ENCODE peak calls at places on chromosomes 11 and 22, in ten cellular contexts. R is sigmoid colon, D is upper lobe of left lung, U is ovary, W is tibial nerve, Q is suprapubic skin, I is transverse colon, C is GM12878, M is SK-N-SH, L is HepG2. E is an unnamed sample. For H3K36me3, the result is how much of the 10 kb centered on the place peaks cover.

GRCh38 chr11:133840479-133840941 is 4.8 kb downstream of the SPATA19 start:
- DNase-seq in R (no peak), D (no peak), U (no peak), W (no peak), Q (peak), I (no peak), C (no peak), M (no peak), L (no peak), E (no peak)

GRCh38 chr22:41215926-41216325 is 10.8 kb downstream of the L3MBTL2 start:
- DNase-seq in R (no peak), D (no peak), U (no peak), W (no peak), Q (no peak), I (no peak), C (no peak), M (no peak), L (no peak), E (no peak)

GRCh38 chr11:110463153-110463552 is 33.4 kb downstream of the FDX1 start:
- DNase-seq in R (no peak), D (peak), U (no peak), W (peak), Q (no peak), I (peak), C (no peak), M (peak), L (no peak), E (peak)

GRCh38 chr22:39938509-39938908 is 21.7 kb upstream of the TMA7B start:
- DNase-seq in R (no peak), D (no peak), U (no peak), W (no peak), Q (no peak), I (no peak), C (no peak), M (no peak), L (no peak), E (no peak)

GRCh38 chr11:34345012-34345804 is 12.6 kb downstream of the ABTB2 start:
- DNase-seq in R (peak), D (no peak), U (peak), W (peak), Q (no peak), I (no peak), C (no peak), M (no peak), L (peak), E (peak)

GRCh38 chr11:15493921-15494630 is 379.4 kb downstream of the INSC start:
- DNase-seq in R (no peak), D (no peak), U (no peak), W (no peak), Q (no peak), I (no peak), C (no peak), M (peak), L (no peak), E (peak)

GRCh38 chr11:36532908-36533601 is 23.0 kb upstream of the TRAF6 start:
- DNase-seq in R (no peak), D (no peak), U (no peak), W (no peak), Q (no peak), I (no peak), C (no peak), M (peak), L (no peak), E (no peak)

GRCh38 chr22:44618400-44618799 is 83.6 kb upstream of the PRR5 start:
- DNase-seq in R (no peak), D (no peak), U (no peak), W (no peak), Q (no peak), I (no peak), C (no peak), M (peak), L (no peak), E (no peak)

GRCh38 chr11:110713469-110713776 is 1.2 kb upstream of the ARHGAP20 start:
- DNase-seq in R (peak), D (no peak), U (no peak), W (no peak), Q (no peak), I (no peak), C (no peak), M (no peak), L (no peak), E (no peak)

DNA sequence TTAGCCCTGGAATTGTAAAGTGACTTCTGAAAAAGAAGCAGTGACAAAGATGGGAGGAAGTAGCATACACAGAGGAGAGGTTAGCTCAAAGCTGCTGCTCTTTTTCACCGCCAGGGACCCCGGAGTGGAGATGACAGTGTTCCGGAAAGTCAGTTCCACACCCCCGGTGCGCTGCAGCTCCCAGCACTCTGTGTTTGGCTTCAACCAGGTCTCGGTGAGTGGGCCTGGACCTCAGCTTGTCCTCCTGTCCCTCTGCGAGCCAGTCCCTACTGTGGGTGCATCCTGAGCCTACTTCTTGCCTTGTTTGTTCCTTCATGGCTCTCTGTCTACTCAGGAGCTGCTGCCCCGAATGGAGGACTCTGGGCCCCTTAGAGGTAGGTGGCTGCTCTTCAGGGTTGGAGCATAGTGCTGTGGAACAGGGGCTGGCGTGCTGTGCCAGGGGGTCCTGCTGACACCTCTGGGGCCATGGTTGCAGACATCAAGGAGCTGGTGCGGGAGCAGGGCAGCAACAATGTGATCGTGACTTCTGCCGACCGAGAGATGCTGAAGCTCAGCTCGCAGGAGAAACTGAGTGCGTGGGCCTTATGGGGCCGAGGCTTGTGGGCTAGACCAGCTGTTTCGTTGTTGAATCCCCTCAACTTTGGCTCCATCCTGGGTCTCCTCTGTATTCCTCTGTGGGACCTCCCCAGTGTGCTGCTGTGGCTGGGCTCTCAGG is 1.7 kb downstream of the PCNX3 start:
- DNase-seq in R (no peak), D (no peak), U (no peak), W (no peak), Q (no peak), I (no peak), C (no peak), M (no peak), L (no peak), E (no peak)
- H3K36me3 ChIP-seq in R (half or more), D (under half), U (under half), W (under half), Q (half or more), I (under half), C (under half), M (half or more), L (under half), E (under half)

GRCh38 chr11:72229336-72229924 is 4.9 kb downstream of the INPPL1 start:
- DNase-seq in R (no peak), D (peak), U (no peak), W (no peak), Q (no peak), I (no peak), C (no peak), M (no peak), L (no peak), E (peak)

GRCh38 chr11:72228844-72229231 is 4.3 kb downstream of the INPPL1 start:
- DNase-seq in R (no peak), D (peak), U (no peak), W (no peak), Q (peak), I (no peak), C (no peak), M (no peak), L (no peak), E (peak)

GRCh38 chr11:72226701-72227100 is 2.1 kb downstream of the INPPL1 start:
- DNase-seq in R (no peak), D (no peak), U (no peak), W (no peak), Q (no peak), I (no peak), C (no peak), M (no peak), L (no peak), E (peak)

GRCh38 chr11:72228229-72228843 is 3.8 kb downstream of the INPPL1 start:
- DNase-seq in R (no peak), D (peak), U (no peak), W (no peak), Q (peak), I (no peak), C (no peak), M (no peak), L (no peak), E (peak)

DNA sequence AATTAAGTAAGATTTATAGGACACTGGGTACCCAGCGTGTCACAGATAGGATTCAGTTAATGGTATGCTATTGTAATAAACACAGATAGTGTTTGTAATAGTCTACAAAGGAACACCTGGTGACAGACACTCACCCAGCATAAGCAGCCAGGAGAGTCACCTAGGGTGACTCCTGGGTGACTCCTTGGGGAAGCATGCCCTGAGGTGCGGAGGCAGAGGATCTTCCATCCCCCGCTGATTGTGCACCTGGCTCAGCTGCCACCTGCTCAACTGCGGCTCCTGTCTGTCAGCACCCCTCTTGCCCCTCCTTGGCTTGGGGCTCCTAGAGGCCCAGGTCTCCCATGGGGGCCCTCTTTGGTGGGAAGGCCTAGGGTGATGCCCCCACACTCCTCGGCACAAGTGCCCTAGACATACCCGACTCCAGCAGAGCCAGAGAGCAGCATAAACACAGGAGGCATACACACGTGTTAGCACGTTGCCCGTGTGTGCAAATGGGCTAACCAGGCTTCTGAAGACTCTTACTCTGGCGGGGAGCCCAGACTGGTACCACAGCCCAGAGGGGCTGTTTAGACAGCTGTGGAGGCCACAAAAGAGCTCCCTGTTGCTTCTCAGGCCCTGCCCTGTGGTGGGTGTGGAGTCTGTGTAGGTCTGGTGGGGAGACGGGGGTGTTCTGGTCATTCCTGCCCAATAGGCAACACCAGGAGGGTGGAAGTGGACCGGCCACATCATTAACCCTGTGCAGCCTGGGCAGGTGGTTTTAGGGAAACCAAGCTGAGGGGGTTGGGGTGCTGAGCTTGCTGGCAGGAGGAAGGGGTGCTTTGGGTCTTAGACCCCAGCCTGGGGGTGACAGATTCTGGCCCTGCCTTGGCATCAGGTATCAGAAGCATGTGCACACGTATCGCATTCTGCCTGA is 3.0 kb downstream of the INPPL1 start:
- DNase-seq in R (peak), D (peak), U (no peak), W (no peak), Q (peak), I (no peak), C (no peak), M (no peak), L (no peak), E (peak)
- TF ChIP-seq EP300 in R (no peak), D (no peak), U (no peak), W (no peak), Q (no peak), I (no peak), C (no peak), M (no peak), L (no peak), E (no peak)

GRCh38 chr11:89416961-89417360 is 74.2 kb downstream of the NOX4 start:
- DNase-seq in R (no peak), D (no peak), U (no peak), W (no peak), Q (no peak), I (no peak), C (no peak), M (no peak), L (no peak), E (no peak)
- H3K36me3 ChIP-seq in R (under half), D (under half), U (under half), W (under half), Q (under half), I (under half), C (under half), M (under half), L (under half), E (under half)

GRCh38 chr22:48758905-48759875 is 1068.5 kb downstream of the BRD1 start:
- DNase-seq in R (peak), D (peak), U (no peak), W (no peak), Q (peak), I (no peak), C (no peak), M (no peak), L (no peak), E (peak)
- TF ChIP-seq EP300 in R (no peak), D (no peak), U (no peak), W (no peak), Q (no peak), I (no peak), C (no peak), M (no peak), L (no peak), E (no peak)

GRCh38 chr22:46075764-46076531 is 74.4 kb upstream of the PPARA start:
- DNase-seq in R (peak), D (peak), U (no peak), W (no peak), Q (peak), I (peak), C (no peak), M (no peak), L (no peak), E (peak)

GRCh38 chr22:46076651-46077339 is 73.5 kb upstream of the PPARA start:
- DNase-seq in R (peak), D (peak), U (no peak), W (no peak), Q (peak), I (peak), C (no peak), M (no peak), L (no peak), E (peak)

GRCh38 chr22:46079093-46079860 is 71.0 kb upstream of the PPARA start:
- DNase-seq in R (peak), D (peak), U (no peak), W (no peak), Q (peak), I (peak), C (no peak), M (no peak), L (no peak), E (peak)

GRCh38 chr22:46078241-46079092 is 71.9 kb upstream of the PPARA start:
- DNase-seq in R (peak), D (peak), U (peak), W (no peak), Q (peak), I (peak), C (no peak), M (peak), L (no peak), E (peak)

GRCh38 chr22:46077669-46078099 is 72.6 kb upstream of the PPARA start:
- DNase-seq in R (peak), D (peak), U (no peak), W (no peak), Q (no peak), I (peak), C (no peak), M (no peak), L (no peak), E (peak)
- H3K36me3 ChIP-seq in R (under half), D (under half), U (under half), W (under half), Q (under half), I (under half), C (under half), M (half or more), L (under half), E (under half)

GRCh38 chr11:70538641-70539359 is 140.5 kb downstream of the CTTN start:
- DNase-seq in R (no peak), D (no peak), U (no peak), W (no peak), Q (no peak), I (no peak), C (no peak), M (peak), L (no peak), E (no peak)

GRCh38 chr11:70539360-70540095 is 141.2 kb downstream of the CTTN start:
- DNase-seq in R (no peak), D (no peak), U (no peak), W (no peak), Q (no peak), I (no peak), C (no peak), M (peak), L (no peak), E (no peak)

GRCh38 chr11:70540196-70540595 is 141.9 kb downstream of the CTTN start:
- DNase-seq in R (no peak), D (no peak), U (no peak), W (no peak), Q (no peak), I (no peak), C (no peak), M (no peak), L (no peak), E (no peak)

GRCh38 chr11:70536051-70536877 is 137.9 kb downstream of the CTTN start:
- DNase-seq in R (peak), D (no peak), U (no peak), W (no peak), Q (no peak), I (peak), C (no peak), M (peak), L (no peak), E (no peak)

DNA sequence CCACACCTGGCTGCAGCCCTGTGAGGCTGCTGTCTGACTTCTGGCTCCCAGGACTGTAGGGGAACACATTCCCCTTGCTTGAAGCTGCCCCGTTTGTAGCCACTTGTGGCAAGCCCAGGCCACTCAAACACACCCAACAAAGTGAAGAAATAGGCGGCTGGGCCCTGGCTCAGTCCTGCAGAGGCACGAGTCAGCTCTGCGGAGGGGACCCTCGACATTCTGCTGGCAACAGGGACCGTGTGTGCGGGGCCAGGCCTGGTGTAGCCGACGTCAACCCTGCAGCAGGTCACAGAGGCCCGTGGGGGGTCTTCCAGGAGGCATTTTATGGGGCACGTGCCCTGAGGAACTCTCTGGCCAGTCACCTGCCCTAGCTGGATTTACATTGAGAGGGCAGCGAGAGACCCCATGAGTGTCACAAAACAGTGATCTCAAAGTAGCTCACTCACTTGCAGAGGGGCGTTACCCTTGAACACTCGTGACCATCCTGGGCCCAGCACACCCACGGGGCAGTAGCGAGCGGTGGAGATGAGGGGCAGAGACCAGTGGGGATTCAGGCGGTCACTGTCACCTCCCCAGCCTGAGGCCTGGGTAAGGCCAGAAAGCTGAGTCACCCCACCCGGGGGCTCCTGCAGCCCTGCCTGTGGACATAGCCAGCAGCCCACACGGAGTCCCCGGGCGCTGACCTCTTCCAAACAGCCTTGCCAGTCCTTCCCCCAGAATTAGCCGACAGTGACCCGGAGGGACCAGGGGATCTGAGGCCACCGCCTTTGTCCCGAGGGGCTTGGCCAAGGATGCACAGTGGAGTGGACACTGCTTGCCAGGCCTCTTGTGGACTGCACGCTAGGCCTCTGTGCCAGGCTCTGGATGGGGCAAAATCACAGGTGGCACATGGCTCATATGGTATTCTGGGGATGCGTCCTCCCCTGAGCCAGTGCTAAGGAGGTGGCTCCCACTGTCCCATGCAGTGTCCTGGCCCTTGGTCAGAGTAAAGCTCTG is 139.5 kb downstream of the CTTN start:
- DNase-seq in R (peak), D (no peak), U (no peak), W (no peak), Q (no peak), I (no peak), C (no peak), M (peak), L (no peak), E (no peak)
- TF ChIP-seq EP300 in R (no peak), D (no peak), U (no peak), W (no peak), Q (no peak), I (no peak), C (no peak), M (no peak), L (no peak), E (no peak)

GRCh38 chr11:70334351-70334995 is 63.9 kb upstream of the CTTN start:
- DNase-seq in R (no peak), D (no peak), U (no peak), W (no peak), Q (peak), I (no peak), C (no peak), M (no peak), L (no peak), E (no peak)

GRCh38 chr11:70332567-70332966 is 62.1 kb downstream of the PPFIA1 start:
- DNase-seq in R (no peak), D (no peak), U (no peak), W (no peak), Q (no peak), I (no peak), C (no peak), M (no peak), L (no peak), E (no peak)

GRCh38 chr11:70331901-70332300 is 61.4 kb downstream of the PPFIA1 start:
- DNase-seq in R (no peak), D (no peak), U (no peak), W (no peak), Q (no peak), I (no peak), C (no peak), M (no peak), L (no peak), E (no peak)

GRCh38 chr11:70335511-70335910 is 62.8 kb upstream of the CTTN start:
- DNase-seq in R (no peak), D (no peak), U (no peak), W (no peak), Q (no peak), I (no peak), C (no peak), M (no peak), L (no peak), E (no peak)

DNA sequence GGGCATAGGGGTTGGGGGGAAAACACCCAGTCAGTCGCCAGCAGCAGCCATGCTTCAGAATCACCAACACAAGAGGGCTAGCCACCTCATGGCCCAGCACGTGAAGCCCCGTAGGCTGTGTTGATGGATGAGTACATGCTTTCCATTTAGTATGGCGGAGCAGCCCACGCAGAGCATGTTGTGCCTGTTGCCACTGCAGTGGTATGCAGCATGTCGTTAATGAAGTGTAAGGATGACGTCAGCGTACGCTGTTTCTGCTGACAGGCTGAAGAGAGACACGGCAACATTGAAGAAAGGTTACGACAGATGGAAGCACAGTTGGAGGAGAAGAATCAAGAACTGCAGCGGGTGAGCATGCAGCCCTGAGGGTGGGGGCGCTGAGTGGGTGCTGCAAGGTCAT is 62.7 kb downstream of the PPFIA1 start:
- DNase-seq in R (no peak), D (no peak), U (no peak), W (no peak), Q (no peak), I (no peak), C (no peak), M (no peak), L (no peak), E (no peak)
- H3K36me3 ChIP-seq in R (half or more), D (half or more), U (under half), W (under half), Q (half or more), I (half or more), C (under half), M (half or more), L (half or more), E (half or more)